ENCODE peak calls at places on chromosomes 3 and 15, in five cellular contexts. One of them, this sample, is unnamed.

GRCh38 chr3:71146673-71147072 is 436.9 kb downstream of the FOXP1 start:
- DNase-seq in neural progenitor cell: no peak
- DNase-seq in SK-N-SH: no peak
- DNase-seq in HCT116: no peak
- DNase-seq in GM23248: no peak
- DNase-seq in this sample: peak; percentile 44

GRCh38 chr3:131072099-131072559 is 45.5 kb downstream of the NEK11 start:
- DNase-seq in SK-N-SH: no peak
- DNase-seq in HCT116: no peak
- DNase-seq in neural progenitor cell: no peak
- DNase-seq in GM23248: peak; percentile 76
- DNase-seq in this sample: no peak

GRCh38 chr15:59178151-59178705 is 28.4 kb upstream of the LDHAL6B start:
- DNase-seq in SK-N-SH: no peak
- DNase-seq in GM23248: no peak
- DNase-seq in neural progenitor cell: no peak
- DNase-seq in HCT116: no peak
- DNase-seq in this sample: no peak

GRCh38 chr3:61575893-61576292 is 14.5 kb downstream of the PTPRG start:
- DNase-seq in SK-N-SH: no peak
- DNase-seq in HCT116: no peak
- DNase-seq in neural progenitor cell: no peak
- DNase-seq in GM23248: no peak
- DNase-seq in this sample: no peak

GRCh38 chr15:39079296-39079834 is 501.5 kb upstream of the THBS1 start:
- DNase-seq in HCT116: no peak
- DNase-seq in GM23248: peak; percentile 71
- DNase-seq in SK-N-SH: no peak
- DNase-seq in neural progenitor cell: no peak
- DNase-seq in this sample: no peak

GRCh38 chr3:9914559-9915251 is 2.2 kb upstream of the IL17RC start:
- DNase-seq in GM23248: no peak
- DNase-seq in HCT116: no peak
- DNase-seq in neural progenitor cell: no peak
- DNase-seq in SK-N-SH: peak; percentile 78
- DNase-seq in this sample: peak; percentile 81

GRCh38 chr3:196227629-196228493 is 11.5 kb downstream of the SLC51A start:
- DNase-seq in neural progenitor cell: no peak
- DNase-seq in GM23248: peak; percentile 53
- DNase-seq in SK-N-SH: no peak
- DNase-seq in HCT116: no peak
- DNase-seq in this sample: peak; percentile 36

GRCh38 chr15:36831125-36831914 is 251.9 kb downstream of the CDIN1 start:
- DNase-seq in SK-N-SH: no peak
- DNase-seq in HCT116: no peak
- DNase-seq in neural progenitor cell: no peak
- DNase-seq in GM23248: peak; percentile 95
- DNase-seq in this sample: no peak

GRCh38 chr3:182739619-182740018 is 53.7 kb upstream of the ATP11B start:
- DNase-seq in neural progenitor cell: no peak
- DNase-seq in GM23248: peak; percentile 34
- DNase-seq in SK-N-SH: no peak
- DNase-seq in HCT116: no peak
- DNase-seq in this sample: no peak

GRCh38 chr3:19947549-19948071 is 713 bp downstream of the RAB5A start:
- DNase-seq in HCT116: peak; percentile 18
- DNase-seq in GM23248: peak; percentile 80
- DNase-seq in SK-N-SH: peak; percentile 65
- DNase-seq in neural progenitor cell: peak; percentile 68
- DNase-seq in this sample: peak; percentile 68

GRCh38 chr3:188041193-188041592 is 112.8 kb upstream of the LPP start:
- DNase-seq in SK-N-SH: no peak
- DNase-seq in GM23248: no peak
- DNase-seq in HCT116: no peak
- DNase-seq in neural progenitor cell: no peak
- DNase-seq in this sample: no peak

GRCh38 chr3:135944831-135945230 is 20.7 kb upstream of the PPP2R3A start:
- DNase-seq in neural progenitor cell: no peak
- DNase-seq in SK-N-SH: no peak
- DNase-seq in HCT116: no peak
- DNase-seq in GM23248: peak; percentile 58
- DNase-seq in this sample: no peak

GRCh38 chr3:150599611-150600297 is 3.4 kb upstream of the SELENOT start:
- DNase-seq in SK-N-SH: no peak
- DNase-seq in HCT116: peak; percentile 64
- DNase-seq in GM23248: peak; percentile 73
- DNase-seq in neural progenitor cell: no peak
- DNase-seq in this sample: peak; percentile 67

GRCh38 chr3:106010829-106011228 is 142.0 kb upstream of the CBLB start:
- DNase-seq in SK-N-SH: no peak
- DNase-seq in neural progenitor cell: no peak
- DNase-seq in HCT116: no peak
- DNase-seq in GM23248: no peak
- DNase-seq in this sample: no peak

GRCh38 chr3:123620338-123620737 is 35.5 kb upstream of the HACD2 start:
- DNase-seq in SK-N-SH: no peak
- DNase-seq in neural progenitor cell: no peak
- DNase-seq in HCT116: no peak
- DNase-seq in GM23248: no peak
- DNase-seq in this sample: no peak

GRCh38 chr3:94225176-94225742 is 162.4 kb downstream of the NSUN3 start:
- DNase-seq in SK-N-SH: no peak
- DNase-seq in HCT116: no peak
- DNase-seq in GM23248: peak; percentile 55
- DNase-seq in neural progenitor cell: no peak
- DNase-seq in this sample: no peak

GRCh38 chr3:49022751-49023171 is 840 bp downstream of the NDUFAF3 start:
- DNase-seq in SK-N-SH: peak; percentile 32
- DNase-seq in neural progenitor cell: no peak
- DNase-seq in HCT116: no peak
- DNase-seq in GM23248: peak; percentile 54
- DNase-seq in this sample: peak; percentile 37

GRCh38 chr3:109685084-109686079 is 348.0 kb upstream of the DPPA4 start:
- DNase-seq in HCT116: peak; percentile 93
- DNase-seq in neural progenitor cell: no peak
- DNase-seq in SK-N-SH: peak; percentile 4
- DNase-seq in GM23248: peak; percentile 100
- DNase-seq in this sample: no peak

GRCh38 chr15:42577514-42578031 is 2.2 kb downstream of the STARD9 start:
- DNase-seq in HCT116: no peak
- DNase-seq in neural progenitor cell: no peak
- DNase-seq in SK-N-SH: no peak
- DNase-seq in GM23248: peak; percentile 78
- DNase-seq in this sample: no peak

GRCh38 chr3:112635674-112636073 is 5.3 kb downstream of the CCDC80 start:
- DNase-seq in SK-N-SH: peak; percentile 58
- DNase-seq in GM23248: peak; percentile 91
- DNase-seq in neural progenitor cell: no peak
- DNase-seq in HCT116: no peak
- DNase-seq in this sample: no peak

DNA sequence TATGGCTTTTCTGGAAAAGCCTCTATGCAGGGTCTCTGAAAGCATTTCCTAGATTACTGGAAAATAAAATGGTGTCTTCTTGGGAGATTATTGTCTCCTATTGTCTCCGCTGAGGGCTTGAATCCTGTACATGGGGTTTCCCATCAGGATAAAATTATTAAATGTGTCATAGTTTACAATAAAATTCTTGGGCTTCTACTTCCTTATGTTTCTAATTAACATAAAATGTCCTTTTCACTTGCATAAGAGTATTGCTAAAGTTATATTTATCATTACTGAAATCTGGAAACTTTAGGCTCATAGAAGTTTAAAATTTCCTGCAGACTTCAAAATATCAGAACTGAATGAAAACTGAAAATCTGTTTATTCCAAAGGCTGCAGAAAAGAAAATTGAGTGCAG is 595.5 kb upstream of the AGTR1 start:
- DNase-seq in GM23248: peak; percentile 22
- DNase-seq in HCT116: no peak
- DNase-seq in SK-N-SH: no peak
- DNase-seq in neural progenitor cell: no peak
- DNase-seq in this sample: no peak
- TF ChIP-seq EZH2phosphoT487 in GM23248: no peak
- TF ChIP-seq EZH2phosphoT487 in HCT116: no peak
- TF ChIP-seq EZH2phosphoT487 in SK-N-SH: no peak
- TF ChIP-seq EZH2phosphoT487 in neural progenitor cell: no peak
- TF ChIP-seq EZH2phosphoT487 in this sample: no peak

GRCh38 chr15:76448755-76449154 is 112.2 kb downstream of the ISL2 start:
- DNase-seq in HCT116: no peak
- DNase-seq in SK-N-SH: no peak
- DNase-seq in GM23248: no peak
- DNase-seq in neural progenitor cell: no peak
- DNase-seq in this sample: no peak
- TF ChIP-seq EZH2phosphoT487 in HCT116: no peak
- TF ChIP-seq EZH2phosphoT487 in SK-N-SH: no peak
- TF ChIP-seq EZH2phosphoT487 in GM23248: no peak
- TF ChIP-seq EZH2phosphoT487 in neural progenitor cell: no peak
- TF ChIP-seq EZH2phosphoT487 in this sample: no peak

GRCh38 chr3:14322001-14322400 is 80.4 kb upstream of the SLC6A6 start:
- DNase-seq in SK-N-SH: no peak
- DNase-seq in HCT116: no peak
- DNase-seq in GM23248: no peak
- DNase-seq in neural progenitor cell: no peak
- DNase-seq in this sample: no peak
- TF ChIP-seq EZH2phosphoT487 in SK-N-SH: no peak
- TF ChIP-seq EZH2phosphoT487 in HCT116: no peak
- TF ChIP-seq EZH2phosphoT487 in GM23248: no peak
- TF ChIP-seq EZH2phosphoT487 in neural progenitor cell: no peak
- TF ChIP-seq EZH2phosphoT487 in this sample: no peak

DNA sequence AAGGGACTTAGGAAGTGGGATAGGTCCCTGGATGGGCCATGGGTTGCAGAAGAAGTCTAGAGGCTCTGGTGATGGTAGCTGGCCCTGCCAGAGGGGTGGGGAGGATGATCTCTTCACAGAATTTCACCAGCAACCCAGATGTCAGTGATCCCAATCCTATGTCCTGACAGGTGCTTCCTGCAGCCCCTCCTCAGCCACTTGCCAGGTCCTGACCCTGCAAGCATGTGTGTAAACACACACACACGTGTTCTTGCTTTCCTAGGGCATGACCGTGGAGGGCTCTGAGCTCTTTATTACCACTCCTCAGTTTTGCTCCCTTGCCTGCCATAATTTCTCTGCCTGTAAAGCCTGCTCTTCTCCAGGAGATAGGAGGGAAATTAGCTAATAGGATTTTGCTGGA is 12.5 kb downstream of the TEX264 start:
- DNase-seq in neural progenitor cell: no peak
- DNase-seq in SK-N-SH: no peak
- DNase-seq in HCT116: no peak
- DNase-seq in GM23248: no peak
- DNase-seq in this sample: no peak
- TF ChIP-seq EZH2phosphoT487 in neural progenitor cell: no peak
- TF ChIP-seq EZH2phosphoT487 in SK-N-SH: no peak
- TF ChIP-seq EZH2phosphoT487 in HCT116: no peak
- TF ChIP-seq EZH2phosphoT487 in GM23248: no peak
- TF ChIP-seq EZH2phosphoT487 in this sample: no peak

GRCh38 chr15:84648539-84648938 is 5.5 kb downstream of the WDR73 start:
- DNase-seq in SK-N-SH: no peak
- DNase-seq in HCT116: no peak
- DNase-seq in neural progenitor cell: no peak
- DNase-seq in GM23248: peak; percentile 81
- DNase-seq in this sample: no peak
- TF ChIP-seq EZH2phosphoT487 in SK-N-SH: no peak
- TF ChIP-seq EZH2phosphoT487 in HCT116: no peak
- TF ChIP-seq EZH2phosphoT487 in neural progenitor cell: no peak
- TF ChIP-seq EZH2phosphoT487 in GM23248: no peak
- TF ChIP-seq EZH2phosphoT487 in this sample: no peak

GRCh38 chr3:127819086-127819485 is 3.2 kb downstream of the MGLL start:
- DNase-seq in HCT116: no peak
- DNase-seq in SK-N-SH: no peak
- DNase-seq in neural progenitor cell: no peak
- DNase-seq in GM23248: no peak
- DNase-seq in this sample: no peak

GRCh38 chr3:127815641-127816605 is 6.4 kb downstream of the MGLL start:
- DNase-seq in neural progenitor cell: no peak
- DNase-seq in GM23248: no peak
- DNase-seq in HCT116: no peak
- DNase-seq in SK-N-SH: no peak
- DNase-seq in this sample: no peak

GRCh38 chr3:127816783-127817182 is 5.5 kb downstream of the MGLL start:
- DNase-seq in neural progenitor cell: no peak
- DNase-seq in HCT116: no peak
- DNase-seq in GM23248: no peak
- DNase-seq in SK-N-SH: no peak
- DNase-seq in this sample: no peak

GRCh38 chr3:127819656-127820055 is 2.7 kb downstream of the MGLL start:
- DNase-seq in HCT116: no peak
- DNase-seq in GM23248: no peak
- DNase-seq in neural progenitor cell: no peak
- DNase-seq in SK-N-SH: no peak
- DNase-seq in this sample: no peak

DNA sequence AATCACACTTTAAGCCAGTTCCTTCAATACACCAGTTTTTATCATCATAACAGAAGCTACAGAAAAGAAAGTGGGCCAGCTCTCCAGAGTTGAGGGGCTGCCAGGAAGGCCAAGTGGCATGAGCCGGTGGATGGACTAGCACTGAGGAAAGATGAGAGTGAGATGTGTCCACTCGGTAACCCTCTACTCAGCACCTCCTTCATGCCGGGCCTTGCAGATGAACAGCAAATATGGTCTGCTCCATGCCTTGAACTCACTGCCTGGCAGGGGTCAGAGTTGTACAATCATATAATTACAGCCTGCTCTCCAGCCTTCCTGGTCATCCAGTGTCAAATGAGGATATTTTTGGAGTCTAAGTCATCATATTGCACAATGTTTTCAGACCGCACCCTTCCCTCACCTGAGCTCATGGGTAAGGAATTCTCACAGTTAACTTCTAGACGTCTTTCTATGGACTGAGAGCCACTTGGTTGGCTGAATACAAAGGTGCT is 4.9 kb downstream of the MGLL start:
- DNase-seq in GM23248: peak; percentile 91
- DNase-seq in HCT116: peak; percentile 78
- DNase-seq in SK-N-SH: no peak
- DNase-seq in neural progenitor cell: no peak
- DNase-seq in this sample: no peak
- TF ChIP-seq EZH2phosphoT487 in GM23248: no peak
- TF ChIP-seq EZH2phosphoT487 in HCT116: no peak
- TF ChIP-seq EZH2phosphoT487 in SK-N-SH: no peak
- TF ChIP-seq EZH2phosphoT487 in neural progenitor cell: no peak
- TF ChIP-seq EZH2phosphoT487 in this sample: no peak

GRCh38 chr3:129022114-129022994 is 21.2 kb downstream of the EFCC1 start:
- DNase-seq in HCT116: no peak
- DNase-seq in GM23248: no peak
- DNase-seq in neural progenitor cell: no peak
- DNase-seq in SK-N-SH: peak; percentile 76
- DNase-seq in this sample: no peak
- TF ChIP-seq EZH2phosphoT487 in HCT116: no peak
- TF ChIP-seq EZH2phosphoT487 in GM23248: no peak
- TF ChIP-seq EZH2phosphoT487 in neural progenitor cell: no peak
- TF ChIP-seq EZH2phosphoT487 in SK-N-SH: no peak
- TF ChIP-seq EZH2phosphoT487 in this sample: no peak

GRCh38 chr3:159898147-159898546 is 90.5 kb upstream of the IL12A start:
- DNase-seq in SK-N-SH: no peak
- DNase-seq in GM23248: no peak
- DNase-seq in neural progenitor cell: no peak
- DNase-seq in HCT116: no peak
- DNase-seq in this sample: no peak
- TF ChIP-seq EZH2phosphoT487 in SK-N-SH: no peak
- TF ChIP-seq EZH2phosphoT487 in GM23248: no peak
- TF ChIP-seq EZH2phosphoT487 in neural progenitor cell: no peak
- TF ChIP-seq EZH2phosphoT487 in HCT116: no peak
- TF ChIP-seq EZH2phosphoT487 in this sample: no peak

This sample was measured in GM23338.